ENCODE peak calls at places on chromosomes 6 and 20, in four cellular contexts. N is NCI-H1417, T is HFFc6, P is T1000. U is an unnamed sample.

GRCh38 chr6:97394160-97394748 is 111.2 kb upstream of the MMS22L start:
- DNase-seq in N (peak), T (peak), P (no peak), U (peak)

GRCh38 chr6:1123406-1123805 is 188.5 kb upstream of the FOXQ1 start:
- DNase-seq in N (no peak), T (no peak), P (no peak), U (no peak)

GRCh38 chr6:19157496-19157895 is 679.7 kb upstream of the ID4 start:
- DNase-seq in N (no peak), T (no peak), P (no peak), U (no peak)

GRCh38 chr20:54649511-54649962 is 174.1 kb downstream of the DOK5 start:
- DNase-seq in N (peak), T (peak), P (peak), U (peak)

GRCh38 chr20:10876558-10876957 is 202.8 kb upstream of the JAG1 start:
- DNase-seq in N (no peak), T (no peak), P (no peak), U (no peak)

GRCh38 chr6:161024364-161024920 is 32.9 kb downstream of the MAP3K4 start:
- DNase-seq in N (no peak), T (no peak), P (no peak), U (no peak)

GRCh38 chr20:38889792-38890496 is 36.3 kb upstream of the FAM83D start:
- DNase-seq in N (no peak), T (no peak), P (no peak), U (no peak)

GRCh38 chr20:44247676-44248419 is 740 bp downstream of the GDAP1L1 start:
- DNase-seq in N (no peak), T (peak), P (no peak), U (peak)

GRCh38 chr6:163543311-163543710 is 128.8 kb downstream of the QKI start:
- DNase-seq in N (peak), T (no peak), P (no peak), U (no peak)

U was measured in WTC11.